ENCODE peak calls at places on chromosomes 5 and 9, in eight cellular contexts. Q is tibial artery, F is hepatocyte, K is A549, W is GM23248, L is coronary artery, G is fibroblast of the aortic adventitia, I is AG04450. M is an unnamed sample.

GRCh38 chr5:153712946-153713345 is 222.5 kb downstream of the GRIA1 start:
- DNase-seq in F (no peak), G (no peak), K (no peak), I (no peak), L (no peak), W (no peak), Q (no peak), M (no peak)

GRCh38 chr5:156529902-156530301 is 202.9 kb downstream of the SGCD start:
- DNase-seq in L (no peak), W (peak), F (no peak), Q (no peak), I (no peak), G (no peak), K (no peak), M (peak)

GRCh38 chr5:176384366-176384930 is 4.0 kb downstream of the NOP16 start:
- DNase-seq in F (no peak), I (no peak), Q (no peak), L (no peak), K (no peak), W (no peak), G (no peak), M (no peak)

GRCh38 chr5:91182763-91183162 is 200.4 kb downstream of the ARRDC3 start:
- DNase-seq in Q (peak), I (no peak), L (no peak), W (peak), K (no peak), F (no peak), G (peak), M (peak)

GRCh38 chr9:129197978-129198736 is 20.1 kb upstream of the IER5L start:
- DNase-seq in I (peak), W (peak), G (peak), L (no peak), Q (peak), F (peak), K (no peak), M (peak)

GRCh38 chr5:139141841-139142240 is 56.3 kb downstream of the SIL1 start:
- DNase-seq in L (peak), F (peak), I (peak), Q (no peak), G (peak), W (peak), K (no peak), M (peak)

GRCh38 chr5:14810941-14811573 is 60.5 kb downstream of the ANKH start:
- DNase-seq in K (no peak), W (no peak), L (no peak), I (no peak), Q (no peak), G (no peak), F (no peak), M (no peak)

GRCh38 chr9:27198175-27198574 is 89.2 kb downstream of the TEK start:
- DNase-seq in F (no peak), I (peak), G (peak), L (no peak), W (no peak), Q (no peak), K (no peak), M (no peak)

GRCh38 chr9:135554718-135555117 is 6.8 kb upstream of the PAEP start:
- DNase-seq in Q (no peak), W (no peak), L (no peak), G (no peak), I (no peak), K (no peak), F (no peak), M (no peak)

GRCh38 chr9:92638621-92639101 is 31.3 kb downstream of the IPPK start:
- DNase-seq in Q (no peak), G (no peak), I (no peak), F (no peak), W (peak), L (peak), K (no peak), M (peak)

GRCh38 chr5:180027449-180028089 is 44.0 kb downstream of the RNF130 start:
- DNase-seq in I (no peak), L (no peak), G (no peak), K (no peak), Q (no peak), F (no peak), W (no peak), M (no peak)

GRCh38 chr9:107337676-107338590 is 54.9 kb downstream of the RAD23B start:
- DNase-seq in Q (no peak), G (peak), W (peak), L (no peak), F (no peak), I (no peak), K (no peak), M (peak)

GRCh38 chr9:126151031-126151670 is 175.5 kb upstream of the MVB12B start:
- DNase-seq in L (no peak), G (peak), F (no peak), K (no peak), I (no peak), Q (no peak), W (no peak), M (no peak)

GRCh38 chr9:92920437-92920836 is 26.9 kb upstream of the FGD3 start:
- DNase-seq in L (no peak), F (no peak), W (no peak), K (no peak), G (no peak), Q (no peak), I (no peak), M (no peak)

GRCh38 chr9:109114670-109115069 is 5.1 kb downstream of the TMEM245 start:
- DNase-seq in G (peak), L (no peak), K (no peak), W (peak), Q (no peak), I (no peak), F (no peak), M (peak)

GRCh38 chr5:142386151-142387021 is 61.6 kb upstream of the SPRY4 start:
- DNase-seq in F (peak), K (no peak), G (no peak), I (no peak), W (peak), Q (no peak), L (no peak), M (peak)

GRCh38 chr5:123610665-123611406 is 98.9 kb downstream of the CSNK1G3 start:
- DNase-seq in G (peak), W (peak), Q (no peak), I (peak), K (peak), F (peak), L (no peak), M (peak)

GRCh38 chr5:116395708-116396203 is 178.9 kb downstream of the SEMA6A start:
- DNase-seq in G (peak), W (no peak), Q (no peak), K (no peak), I (no peak), L (no peak), F (no peak), M (no peak)

GRCh38 chr9:101463397-101463796 is 27.8 kb upstream of the ALDOB start:
- DNase-seq in Q (no peak), L (no peak), K (no peak), W (peak), G (peak), I (no peak), F (no peak), M (peak)

GRCh38 chr9:132644251-132644650 is 25.5 kb downstream of the DDX31 start:
- DNase-seq in Q (no peak), L (no peak), W (no peak), K (peak), F (no peak), I (no peak), G (no peak), M (no peak)

GRCh38 chr5:10031817-10032216 is 217.9 kb downstream of the ATPSCKMT start:
- DNase-seq in Q (no peak), F (no peak), K (no peak), W (peak), G (no peak), I (no peak), L (no peak), M (no peak)

DNA sequence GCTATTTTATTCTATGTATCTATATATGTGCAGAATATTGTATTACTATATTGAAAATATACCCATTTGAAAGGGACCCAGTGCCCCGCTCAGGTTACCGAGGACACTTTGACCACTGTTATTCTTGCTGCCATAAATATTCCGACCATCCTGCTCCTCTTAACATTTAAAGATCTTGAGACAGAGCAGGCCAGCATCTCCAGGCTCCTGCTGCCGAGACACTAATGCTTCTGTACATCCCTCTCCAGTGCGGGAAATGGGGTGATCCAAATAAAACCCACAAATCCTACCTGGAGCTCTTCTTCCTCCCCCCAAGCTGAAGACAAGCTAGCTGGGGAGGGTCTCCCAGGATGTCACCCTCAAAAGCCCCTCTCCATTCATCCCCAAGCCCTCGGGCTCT is 3.9 kb downstream of the SH3PXD2B start:
- DNase-seq in Q (no peak), W (no peak), K (no peak), I (no peak), G (no peak), L (no peak), F (no peak), M (no peak)
- H3K4me3 ChIP-seq in Q (no peak), W (no peak), K (no peak), I (no peak), G (peak), L (peak), F (no peak), M (peak)

GRCh38 chr9:136828474-136829140 is 13.7 kb upstream of the AJM1 start:
- DNase-seq in F (no peak), I (no peak), G (no peak), L (no peak), W (no peak), K (no peak), Q (no peak), M (no peak)

GRCh38 chr9:136831002-136831719 is 11.1 kb upstream of the AJM1 start:
- DNase-seq in K (no peak), L (no peak), F (no peak), I (no peak), G (no peak), Q (no peak), W (no peak), M (no peak)

GRCh38 chr9:136831720-136832104 is 10.6 kb upstream of the AJM1 start:
- DNase-seq in Q (no peak), G (no peak), L (no peak), F (no peak), W (no peak), K (no peak), I (no peak), M (no peak)

GRCh38 chr9:136829412-136829811 is 12.9 kb upstream of the AJM1 start:
- DNase-seq in Q (no peak), W (no peak), G (no peak), I (no peak), K (no peak), L (no peak), F (no peak), M (no peak)

GRCh38 chr9:136829981-136830885 is 12.0 kb upstream of the AJM1 start:
- DNase-seq in L (no peak), F (no peak), K (no peak), I (no peak), G (no peak), Q (no peak), W (no peak), M (no peak)
- H3K4me3 ChIP-seq in L (no peak), F (no peak), K (no peak), I (no peak), G (no peak), Q (no peak), W (no peak), M (no peak)

DNA sequence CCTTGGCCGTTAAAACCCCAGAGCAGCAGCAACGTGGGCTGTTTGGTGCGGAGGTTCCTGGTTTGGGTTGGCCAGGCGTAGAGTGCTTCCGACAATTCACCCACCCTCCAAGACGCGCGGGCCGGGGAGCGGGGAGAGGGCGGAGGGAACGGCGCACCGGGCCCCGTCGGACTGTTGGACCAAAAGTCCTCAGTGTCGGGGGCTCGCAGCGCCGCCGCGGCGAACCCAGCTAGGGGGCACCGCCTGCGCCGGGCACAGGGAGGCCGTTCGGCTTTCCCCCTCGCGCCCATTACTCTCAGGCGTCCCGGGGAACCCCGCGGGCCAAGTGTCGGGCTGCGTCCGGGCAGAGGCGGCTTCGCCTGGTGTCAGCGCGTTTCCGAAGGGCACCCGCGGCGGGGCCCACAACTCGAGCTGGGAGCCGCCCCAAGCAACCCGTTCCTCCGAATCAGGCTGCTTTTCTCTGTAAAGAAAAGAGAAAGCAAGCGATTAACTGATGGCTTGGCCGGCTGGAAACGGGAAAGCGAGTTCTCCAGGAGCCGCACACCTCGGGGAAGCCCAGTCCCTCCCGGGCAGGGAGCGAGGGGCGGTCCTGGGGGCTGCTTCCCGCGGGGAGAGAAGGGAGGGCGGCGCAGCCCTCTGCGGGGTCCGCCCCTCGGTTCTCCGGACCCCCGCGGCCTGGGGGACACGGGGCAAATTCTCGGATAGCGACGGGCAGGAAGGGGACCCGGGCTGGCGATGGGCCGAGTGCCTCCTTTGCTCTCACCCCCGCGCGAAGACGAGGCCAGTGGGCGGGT is 145.5 kb downstream of the ERCC6L2 start:
- DNase-seq in F (peak), G (peak), L (no peak), K (no peak), Q (no peak), I (no peak), W (peak), M (no peak)
- H3K4me3 ChIP-seq in F (peak), G (peak), L (peak), K (peak), Q (peak), I (peak), W (peak), M (peak)

DNA sequence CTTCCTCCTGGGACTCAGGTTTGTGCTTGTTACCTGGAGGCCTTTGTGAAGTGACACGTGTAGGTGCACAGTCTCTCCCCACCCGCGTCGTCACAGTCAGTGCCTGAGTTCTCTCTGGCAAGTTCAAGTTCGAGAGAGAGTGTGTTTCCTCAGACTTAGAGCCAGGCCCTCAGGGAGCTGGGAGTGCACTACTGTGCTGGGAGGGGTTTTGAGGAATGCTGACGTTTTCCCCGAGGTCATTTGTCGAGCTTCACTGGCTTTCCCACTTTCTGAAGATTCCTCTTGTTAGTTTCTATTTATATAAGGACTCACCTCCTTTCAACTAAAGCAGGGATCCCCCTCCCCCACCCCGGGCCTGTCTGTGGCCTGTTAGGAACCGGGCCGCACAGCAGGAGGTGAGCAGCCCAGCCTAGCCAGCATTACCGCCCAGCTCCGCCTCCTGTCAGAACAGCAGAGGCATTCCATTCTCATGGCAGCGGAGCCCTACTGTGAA is 209.2 kb downstream of the DIRAS2 start:
- DNase-seq in F (peak), K (peak), I (no peak), W (no peak), L (no peak), Q (no peak), G (no peak), M (no peak)
- H3K4me3 ChIP-seq in F (no peak), K (peak), I (no peak), W (no peak), L (no peak), Q (no peak), G (no peak), M (no peak)

DNA sequence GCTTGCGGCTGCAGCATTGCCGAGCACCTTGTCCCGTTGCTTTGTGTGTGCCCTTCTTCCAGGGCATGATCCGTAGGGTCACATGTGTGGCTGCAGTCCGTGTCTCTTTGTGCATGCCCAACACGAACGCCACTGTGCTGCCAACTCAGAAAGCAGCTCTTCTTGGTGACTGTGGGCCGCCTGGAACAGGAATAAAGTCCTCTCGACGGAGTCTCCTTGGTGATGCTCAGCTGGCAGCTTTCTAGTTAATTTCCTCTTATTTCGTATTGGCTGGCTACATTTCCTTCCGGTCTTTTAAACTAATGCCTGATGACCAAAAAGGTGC is 5.8 kb downstream of the EXOC3 start:
- DNase-seq in K (no peak), L (no peak), W (no peak), F (no peak), I (no peak), Q (no peak), G (no peak), M (no peak)
- H3K4me3 ChIP-seq in K (no peak), L (no peak), W (no peak), F (no peak), I (no peak), Q (no peak), G (no peak), M (no peak)